ENCODE peak calls at places on chromosomes 2 and 18, in ten cellular contexts. One of them, this sample, is unnamed.

GRCh38 chr2:222024934-222025890 is 273.6 kb downstream of the PAX3 start:
- DNase-seq in GM20000: no peak
- DNase-seq in fibroblast of mammary gland: peak; percentile 64
- DNase-seq in choroid plexus epithelial cell: peak; percentile 69
- DNase-seq in tibial artery: no peak
- DNase-seq in HFFc6: peak; percentile 7
- DNase-seq in esophagus muscularis mucosa: no peak
- DNase-seq in neural crest cell: peak; percentile 9
- DNase-seq in astrocyte of the cerebellum: peak; percentile 59
- DNase-seq in IMR-90: peak; percentile 42
- DNase-seq in this sample: peak; percentile 66

GRCh38 chr2:235347691-235348090 is 146.2 kb upstream of the AGAP1 start:
- DNase-seq in GM20000: no peak
- DNase-seq in fibroblast of mammary gland: peak; percentile 98
- DNase-seq in choroid plexus epithelial cell: peak; percentile 65
- DNase-seq in tibial artery: no peak
- DNase-seq in HFFc6: peak; percentile 74
- DNase-seq in esophagus muscularis mucosa: no peak
- DNase-seq in neural crest cell: no peak
- DNase-seq in astrocyte of the cerebellum: peak; percentile 83
- DNase-seq in IMR-90: peak; percentile 85
- DNase-seq in this sample: peak; percentile 91

GRCh38 chr2:215723011-215723410 is 287.1 kb upstream of the FN1 start:
- DNase-seq in GM20000: no peak
- DNase-seq in fibroblast of mammary gland: no peak
- DNase-seq in choroid plexus epithelial cell: peak; percentile 50
- DNase-seq in tibial artery: no peak
- DNase-seq in HFFc6: no peak
- DNase-seq in esophagus muscularis mucosa: no peak
- DNase-seq in neural crest cell: no peak
- DNase-seq in astrocyte of the cerebellum: no peak
- DNase-seq in IMR-90: peak; percentile 61
- DNase-seq in this sample: no peak

GRCh38 chr2:47031909-47032668 is 116.5 kb upstream of the MCFD2 start:
- DNase-seq in GM20000: no peak
- DNase-seq in fibroblast of mammary gland: no peak
- DNase-seq in choroid plexus epithelial cell: peak; percentile 31
- DNase-seq in tibial artery: no peak
- DNase-seq in HFFc6: no peak
- DNase-seq in esophagus muscularis mucosa: no peak
- DNase-seq in neural crest cell: no peak
- DNase-seq in astrocyte of the cerebellum: no peak
- DNase-seq in IMR-90: no peak
- DNase-seq in this sample: peak; percentile 68

GRCh38 chr2:158795110-158795924 is at the start of gene DAPL1:
- DNase-seq in GM20000: no peak
- DNase-seq in fibroblast of mammary gland: no peak
- DNase-seq in choroid plexus epithelial cell: no peak
- DNase-seq in tibial artery: no peak
- DNase-seq in HFFc6: no peak
- DNase-seq in esophagus muscularis mucosa: peak; percentile 60
- DNase-seq in neural crest cell: no peak
- DNase-seq in astrocyte of the cerebellum: no peak
- DNase-seq in IMR-90: no peak
- DNase-seq in this sample: peak; percentile 30

GRCh38 chr2:207241198-207241597 is 75.5 kb upstream of the KLF7 start:
- DNase-seq in GM20000: no peak
- DNase-seq in fibroblast of mammary gland: peak; percentile 68
- DNase-seq in choroid plexus epithelial cell: no peak
- DNase-seq in tibial artery: no peak
- DNase-seq in HFFc6: peak; percentile 15
- DNase-seq in esophagus muscularis mucosa: no peak
- DNase-seq in neural crest cell: no peak
- DNase-seq in astrocyte of the cerebellum: no peak
- DNase-seq in IMR-90: peak; percentile 32
- DNase-seq in this sample: peak; percentile 39

GRCh38 chr2:23404426-23404825 is 19.4 kb downstream of the KLHL29 start:
- DNase-seq in GM20000: peak; percentile 57
- DNase-seq in fibroblast of mammary gland: peak; percentile 77
- DNase-seq in choroid plexus epithelial cell: peak; percentile 87
- DNase-seq in tibial artery: no peak
- DNase-seq in HFFc6: peak; percentile 80
- DNase-seq in esophagus muscularis mucosa: no peak
- DNase-seq in neural crest cell: no peak
- DNase-seq in astrocyte of the cerebellum: peak; percentile 28
- DNase-seq in IMR-90: peak; percentile 91
- DNase-seq in this sample: peak; percentile 64

GRCh38 chr2:151770995-151771394 is 36.7 kb upstream of the NEB start:
- DNase-seq in GM20000: no peak
- DNase-seq in fibroblast of mammary gland: no peak
- DNase-seq in choroid plexus epithelial cell: no peak
- DNase-seq in tibial artery: no peak
- DNase-seq in HFFc6: no peak
- DNase-seq in esophagus muscularis mucosa: no peak
- DNase-seq in neural crest cell: no peak
- DNase-seq in astrocyte of the cerebellum: no peak
- DNase-seq in IMR-90: no peak
- DNase-seq in this sample: no peak

GRCh38 chr2:132757002-132757598 is 87.1 kb upstream of the LYPD1 start:
- DNase-seq in GM20000: no peak
- DNase-seq in fibroblast of mammary gland: no peak
- DNase-seq in choroid plexus epithelial cell: no peak
- DNase-seq in tibial artery: no peak
- DNase-seq in HFFc6: no peak
- DNase-seq in esophagus muscularis mucosa: no peak
- DNase-seq in neural crest cell: no peak
- DNase-seq in astrocyte of the cerebellum: no peak
- DNase-seq in IMR-90: peak; percentile 47
- DNase-seq in this sample: no peak

GRCh38 chr2:132751838-132752237 is 81.8 kb upstream of the LYPD1 start:
- DNase-seq in GM20000: no peak
- DNase-seq in fibroblast of mammary gland: no peak
- DNase-seq in choroid plexus epithelial cell: no peak
- DNase-seq in tibial artery: no peak
- DNase-seq in HFFc6: no peak
- DNase-seq in esophagus muscularis mucosa: no peak
- DNase-seq in neural crest cell: no peak
- DNase-seq in astrocyte of the cerebellum: no peak
- DNase-seq in IMR-90: no peak
- DNase-seq in this sample: no peak

GRCh38 chr2:132752421-132753206 is 82.6 kb upstream of the LYPD1 start:
- DNase-seq in GM20000: no peak
- DNase-seq in fibroblast of mammary gland: no peak
- DNase-seq in choroid plexus epithelial cell: no peak
- DNase-seq in tibial artery: no peak
- DNase-seq in HFFc6: no peak
- DNase-seq in esophagus muscularis mucosa: peak; percentile 31
- DNase-seq in neural crest cell: no peak
- DNase-seq in astrocyte of the cerebellum: no peak
- DNase-seq in IMR-90: no peak
- DNase-seq in this sample: no peak

GRCh38 chr2:132754867-132755472 is 85.0 kb upstream of the LYPD1 start:
- DNase-seq in GM20000: no peak
- DNase-seq in fibroblast of mammary gland: no peak
- DNase-seq in choroid plexus epithelial cell: no peak
- DNase-seq in tibial artery: no peak
- DNase-seq in HFFc6: no peak
- DNase-seq in esophagus muscularis mucosa: no peak
- DNase-seq in neural crest cell: no peak
- DNase-seq in astrocyte of the cerebellum: no peak
- DNase-seq in IMR-90: no peak
- DNase-seq in this sample: no peak

GRCh38 chr2:132754392-132754791 is 84.4 kb upstream of the LYPD1 start:
- DNase-seq in GM20000: no peak
- DNase-seq in fibroblast of mammary gland: no peak
- DNase-seq in choroid plexus epithelial cell: no peak
- DNase-seq in tibial artery: no peak
- DNase-seq in HFFc6: no peak
- DNase-seq in esophagus muscularis mucosa: no peak
- DNase-seq in neural crest cell: no peak
- DNase-seq in astrocyte of the cerebellum: no peak
- DNase-seq in IMR-90: no peak
- DNase-seq in this sample: no peak
- TF ChIP-seq CTCF in GM20000: no peak
- TF ChIP-seq CTCF in fibroblast of mammary gland: no peak
- TF ChIP-seq CTCF in choroid plexus epithelial cell: no peak
- TF ChIP-seq CTCF in tibial artery: no peak
- TF ChIP-seq CTCF in HFFc6: no peak
- TF ChIP-seq CTCF in esophagus muscularis mucosa: no peak
- TF ChIP-seq CTCF in neural crest cell: no peak
- TF ChIP-seq CTCF in astrocyte of the cerebellum: no peak
- TF ChIP-seq CTCF in IMR-90: no peak
- TF ChIP-seq CTCF in this sample: no peak

DNA sequence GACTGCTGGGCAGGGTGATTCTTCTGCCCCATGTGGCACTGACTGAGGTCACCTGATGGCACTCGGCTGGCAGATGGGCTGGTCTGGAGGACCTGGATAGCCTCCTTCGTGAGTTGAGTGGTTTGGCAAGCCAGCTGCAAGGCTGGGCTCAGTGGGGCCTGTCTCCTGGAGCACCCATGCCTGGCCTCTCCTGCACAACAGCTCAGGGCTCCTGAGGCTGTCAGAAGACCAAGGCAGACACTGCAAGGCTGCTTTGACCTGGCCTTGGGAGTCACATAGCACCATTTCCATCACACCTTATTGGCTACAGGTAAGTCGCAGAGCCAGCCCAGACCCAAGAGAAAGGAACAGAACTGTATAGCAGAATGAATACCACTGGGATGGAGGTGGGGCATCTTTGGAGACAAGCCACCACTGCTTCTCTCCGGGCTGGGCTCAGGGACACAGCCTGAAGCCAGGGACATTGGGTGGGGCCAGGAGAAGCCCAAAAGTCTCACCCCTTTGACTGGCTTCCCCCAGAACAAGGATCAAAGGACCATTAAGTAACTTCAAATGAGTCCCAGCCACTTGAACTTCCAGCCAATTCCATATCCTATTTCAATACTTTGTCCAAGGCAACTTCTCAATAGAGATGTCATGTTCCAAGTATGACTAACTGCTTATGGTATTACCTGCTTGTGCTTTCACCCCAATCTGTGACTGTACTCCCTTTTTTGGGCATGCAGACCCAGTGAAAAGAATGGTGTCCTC is 156.3 kb downstream of the CABLES1 start:
- DNase-seq in GM20000: no peak
- DNase-seq in fibroblast of mammary gland: peak; percentile 80
- DNase-seq in choroid plexus epithelial cell: peak; percentile 48
- DNase-seq in tibial artery: no peak
- DNase-seq in HFFc6: peak; percentile 41
- DNase-seq in esophagus muscularis mucosa: no peak
- DNase-seq in neural crest cell: no peak
- DNase-seq in astrocyte of the cerebellum: peak; percentile 70
- DNase-seq in IMR-90: peak; percentile 74
- DNase-seq in this sample: peak; percentile 69
- TF ChIP-seq CTCF in GM20000: no peak
- TF ChIP-seq CTCF in fibroblast of mammary gland: no peak
- TF ChIP-seq CTCF in choroid plexus epithelial cell: no peak
- TF ChIP-seq CTCF in tibial artery: no peak
- TF ChIP-seq CTCF in HFFc6: no peak
- TF ChIP-seq CTCF in esophagus muscularis mucosa: no peak
- TF ChIP-seq CTCF in neural crest cell: no peak
- TF ChIP-seq CTCF in astrocyte of the cerebellum: no peak
- TF ChIP-seq CTCF in IMR-90: no peak
- TF ChIP-seq CTCF in this sample: no peak

GRCh38 chr18:62634991-62635630 is 80.2 kb upstream of the PHLPP1 start:
- DNase-seq in GM20000: no peak
- DNase-seq in fibroblast of mammary gland: no peak
- DNase-seq in choroid plexus epithelial cell: peak; percentile 12
- DNase-seq in tibial artery: no peak
- DNase-seq in HFFc6: no peak
- DNase-seq in esophagus muscularis mucosa: no peak
- DNase-seq in neural crest cell: no peak
- DNase-seq in astrocyte of the cerebellum: no peak
- DNase-seq in IMR-90: no peak
- DNase-seq in this sample: peak; percentile 71

GRCh38 chr18:62632788-62633455 is 82.4 kb upstream of the PHLPP1 start:
- DNase-seq in GM20000: no peak
- DNase-seq in fibroblast of mammary gland: no peak
- DNase-seq in choroid plexus epithelial cell: no peak
- DNase-seq in tibial artery: no peak
- DNase-seq in HFFc6: no peak
- DNase-seq in esophagus muscularis mucosa: no peak
- DNase-seq in neural crest cell: no peak
- DNase-seq in astrocyte of the cerebellum: no peak
- DNase-seq in IMR-90: no peak
- DNase-seq in this sample: no peak

GRCh38 chr18:62634471-62634870 is 80.9 kb upstream of the PHLPP1 start:
- DNase-seq in GM20000: no peak
- DNase-seq in fibroblast of mammary gland: peak; percentile 78
- DNase-seq in choroid plexus epithelial cell: no peak
- DNase-seq in tibial artery: no peak
- DNase-seq in HFFc6: peak; percentile 8
- DNase-seq in esophagus muscularis mucosa: no peak
- DNase-seq in neural crest cell: no peak
- DNase-seq in astrocyte of the cerebellum: no peak
- DNase-seq in IMR-90: no peak
- DNase-seq in this sample: peak; percentile 13

GRCh38 chr18:62637403-62637802 is 77.9 kb upstream of the PHLPP1 start:
- DNase-seq in GM20000: no peak
- DNase-seq in fibroblast of mammary gland: no peak
- DNase-seq in choroid plexus epithelial cell: no peak
- DNase-seq in tibial artery: no peak
- DNase-seq in HFFc6: no peak
- DNase-seq in esophagus muscularis mucosa: no peak
- DNase-seq in neural crest cell: no peak
- DNase-seq in astrocyte of the cerebellum: no peak
- DNase-seq in IMR-90: no peak
- DNase-seq in this sample: no peak

DNA sequence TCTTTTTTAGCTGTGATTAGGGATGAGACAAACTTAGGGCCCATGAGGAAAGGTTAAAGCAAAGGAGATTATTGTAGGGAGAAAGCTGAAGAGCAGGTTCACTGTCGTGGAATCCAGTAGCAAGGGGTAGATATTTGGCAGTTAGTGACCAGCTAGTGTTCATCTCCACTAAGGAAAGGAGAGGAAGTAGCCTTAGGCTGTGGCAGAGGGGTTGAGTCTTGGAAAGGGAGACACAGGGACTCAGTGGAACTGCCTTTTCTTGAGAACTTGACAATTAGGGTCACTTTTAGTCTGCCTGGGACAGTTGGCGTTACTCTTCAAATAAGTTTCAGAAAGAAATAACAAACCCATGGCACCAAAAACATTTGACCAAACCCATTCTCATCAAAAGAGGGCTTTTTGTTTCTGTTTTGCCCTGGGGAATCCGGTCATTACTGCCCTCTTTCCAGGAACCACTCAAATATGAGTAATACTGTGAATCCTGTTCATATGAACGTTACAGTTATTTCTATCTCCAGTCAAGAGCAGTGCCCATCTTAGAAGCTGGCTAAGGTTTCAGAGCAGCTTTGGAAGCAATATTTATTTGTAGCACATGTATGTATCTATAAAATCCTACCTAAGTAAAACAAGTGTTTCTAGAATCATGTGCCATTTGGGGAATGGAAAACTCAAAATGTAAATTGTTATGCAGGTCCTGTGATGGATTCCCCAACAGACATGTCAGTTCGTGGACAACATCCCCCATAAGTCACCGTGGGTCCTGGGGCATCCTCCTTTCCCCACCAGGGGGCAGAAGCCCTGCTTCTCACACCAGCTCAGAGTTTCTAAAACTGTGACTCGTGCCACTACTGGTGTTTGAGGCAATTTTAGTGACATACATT is 77.3 kb upstream of the PHLPP1 start:
- DNase-seq in GM20000: peak; percentile 72
- DNase-seq in fibroblast of mammary gland: no peak
- DNase-seq in choroid plexus epithelial cell: peak; percentile 33
- DNase-seq in tibial artery: no peak
- DNase-seq in HFFc6: no peak
- DNase-seq in esophagus muscularis mucosa: no peak
- DNase-seq in neural crest cell: peak; percentile 15
- DNase-seq in astrocyte of the cerebellum: no peak
- DNase-seq in IMR-90: peak; percentile 6
- DNase-seq in this sample: peak; percentile 51
- TF ChIP-seq CTCF in GM20000: peak; percentile 57
- TF ChIP-seq CTCF in fibroblast of mammary gland: peak; percentile 60
- TF ChIP-seq CTCF in choroid plexus epithelial cell: peak; percentile 70
- TF ChIP-seq CTCF in tibial artery: no peak
- TF ChIP-seq CTCF in HFFc6: peak; percentile 77
- TF ChIP-seq CTCF in esophagus muscularis mucosa: no peak
- TF ChIP-seq CTCF in neural crest cell: peak; percentile 61
- TF ChIP-seq CTCF in astrocyte of the cerebellum: peak; percentile 25
- TF ChIP-seq CTCF in IMR-90: peak; percentile 29
- TF ChIP-seq CTCF in this sample: peak; percentile 33

GRCh38 chr2:104404546-104404945 is 449.4 kb upstream of the POU3F3 start:
- DNase-seq in GM20000: no peak
- DNase-seq in fibroblast of mammary gland: no peak
- DNase-seq in choroid plexus epithelial cell: no peak
- DNase-seq in tibial artery: no peak
- DNase-seq in HFFc6: no peak
- DNase-seq in esophagus muscularis mucosa: no peak
- DNase-seq in neural crest cell: no peak
- DNase-seq in astrocyte of the cerebellum: no peak
- DNase-seq in IMR-90: no peak
- DNase-seq in this sample: no peak
- TF ChIP-seq CTCF in GM20000: no peak
- TF ChIP-seq CTCF in fibroblast of mammary gland: no peak
- TF ChIP-seq CTCF in choroid plexus epithelial cell: no peak
- TF ChIP-seq CTCF in tibial artery: no peak
- TF ChIP-seq CTCF in HFFc6: no peak
- TF ChIP-seq CTCF in esophagus muscularis mucosa: no peak
- TF ChIP-seq CTCF in neural crest cell: no peak
- TF ChIP-seq CTCF in astrocyte of the cerebellum: no peak
- TF ChIP-seq CTCF in IMR-90: no peak
- TF ChIP-seq CTCF in this sample: no peak

This sample was measured in MCF 10A.